ENCODE peak calls at places on chromosome 1, in nine cellular contexts. One of them, this sample, is unnamed. For H3K27me3, the result is how much of the 10 kb centered on the place peaks cover.

GRCh38 chr1:101301446-101301845 is 64.6 kb downstream of the S1PR1 start:
- DNase-seq in GM23338: no peak
- DNase-seq in aorta: no peak
- DNase-seq in psoas muscle: no peak
- DNase-seq in cardiac muscle cell: no peak
- DNase-seq in pancreas: no peak
- DNase-seq in IMR-90: no peak
- DNase-seq in hepatocyte: no peak
- DNase-seq in lower lobe of right lung: no peak
- DNase-seq in this sample: no peak

GRCh38 chr1:20383631-20384030 is 93.0 kb downstream of the VWA5B1 start:
- DNase-seq in GM23338: no peak
- DNase-seq in aorta: no peak
- DNase-seq in psoas muscle: no peak
- DNase-seq in cardiac muscle cell: no peak
- DNase-seq in pancreas: no peak
- DNase-seq in IMR-90: no peak
- DNase-seq in hepatocyte: no peak
- DNase-seq in lower lobe of right lung: no peak
- DNase-seq in this sample: no peak

GRCh38 chr1:53352576-53352975 is 24.7 kb upstream of the LRP8 start:
- DNase-seq in GM23338: no peak
- DNase-seq in aorta: no peak
- DNase-seq in psoas muscle: no peak
- DNase-seq in cardiac muscle cell: no peak
- DNase-seq in pancreas: no peak
- DNase-seq in IMR-90: no peak
- DNase-seq in hepatocyte: no peak
- DNase-seq in lower lobe of right lung: no peak
- DNase-seq in this sample: no peak

GRCh38 chr1:4527819-4528218 is 126.6 kb upstream of the AJAP1 start:
- DNase-seq in GM23338: no peak
- DNase-seq in aorta: no peak
- DNase-seq in psoas muscle: no peak
- DNase-seq in cardiac muscle cell: no peak
- DNase-seq in pancreas: no peak
- DNase-seq in IMR-90: no peak
- DNase-seq in hepatocyte: no peak
- DNase-seq in lower lobe of right lung: no peak
- DNase-seq in this sample: no peak

GRCh38 chr1:56506314-56506743 is 73.0 kb downstream of the PLPP3 start:
- DNase-seq in GM23338: no peak
- DNase-seq in aorta: peak
- DNase-seq in psoas muscle: peak
- DNase-seq in cardiac muscle cell: no peak
- DNase-seq in pancreas: no peak
- DNase-seq in IMR-90: no peak
- DNase-seq in hepatocyte: no peak
- DNase-seq in lower lobe of right lung: no peak
- DNase-seq in this sample: peak

GRCh38 chr1:20399196-20399595 is 86.8 kb downstream of the CAMK2N1 start:
- DNase-seq in GM23338: no peak
- DNase-seq in aorta: no peak
- DNase-seq in psoas muscle: no peak
- DNase-seq in cardiac muscle cell: no peak
- DNase-seq in pancreas: no peak
- DNase-seq in IMR-90: no peak
- DNase-seq in hepatocyte: no peak
- DNase-seq in lower lobe of right lung: no peak
- DNase-seq in this sample: no peak

GRCh38 chr1:112840631-112841624 is 115.1 kb downstream of the SLC16A1 start:
- DNase-seq in GM23338: no peak
- DNase-seq in aorta: no peak
- DNase-seq in psoas muscle: no peak
- DNase-seq in cardiac muscle cell: peak
- DNase-seq in pancreas: no peak
- DNase-seq in IMR-90: no peak
- DNase-seq in hepatocyte: no peak
- DNase-seq in lower lobe of right lung: no peak
- DNase-seq in this sample: no peak

GRCh38 chr1:184163674-184164470 is 112.3 kb downstream of the TSEN15 start:
- DNase-seq in GM23338: no peak
- DNase-seq in aorta: no peak
- DNase-seq in psoas muscle: peak
- DNase-seq in cardiac muscle cell: peak
- DNase-seq in pancreas: no peak
- DNase-seq in IMR-90: peak
- DNase-seq in hepatocyte: no peak
- DNase-seq in lower lobe of right lung: no peak
- DNase-seq in this sample: no peak

GRCh38 chr1:56180806-56181205 is 398.6 kb downstream of the PLPP3 start:
- DNase-seq in GM23338: no peak
- DNase-seq in aorta: no peak
- DNase-seq in psoas muscle: no peak
- DNase-seq in cardiac muscle cell: peak
- DNase-seq in pancreas: no peak
- DNase-seq in IMR-90: peak
- DNase-seq in hepatocyte: no peak
- DNase-seq in lower lobe of right lung: no peak
- DNase-seq in this sample: no peak

GRCh38 chr1:6962956-6963915 is 178.0 kb downstream of the CAMTA1 start:
- DNase-seq in GM23338: peak
- DNase-seq in aorta: peak
- DNase-seq in psoas muscle: peak
- DNase-seq in cardiac muscle cell: no peak
- DNase-seq in pancreas: peak
- DNase-seq in IMR-90: no peak
- DNase-seq in hepatocyte: peak
- DNase-seq in lower lobe of right lung: peak
- DNase-seq in this sample: no peak
- H3K27me3 ChIP-seq in GM23338: under half
- H3K27me3 ChIP-seq in aorta: under half
- H3K27me3 ChIP-seq in psoas muscle: under half
- H3K27me3 ChIP-seq in cardiac muscle cell: under half
- H3K27me3 ChIP-seq in pancreas: under half
- H3K27me3 ChIP-seq in IMR-90: under half
- H3K27me3 ChIP-seq in hepatocyte: under half
- H3K27me3 ChIP-seq in lower lobe of right lung: under half
- H3K27me3 ChIP-seq in this sample: under half

DNA sequence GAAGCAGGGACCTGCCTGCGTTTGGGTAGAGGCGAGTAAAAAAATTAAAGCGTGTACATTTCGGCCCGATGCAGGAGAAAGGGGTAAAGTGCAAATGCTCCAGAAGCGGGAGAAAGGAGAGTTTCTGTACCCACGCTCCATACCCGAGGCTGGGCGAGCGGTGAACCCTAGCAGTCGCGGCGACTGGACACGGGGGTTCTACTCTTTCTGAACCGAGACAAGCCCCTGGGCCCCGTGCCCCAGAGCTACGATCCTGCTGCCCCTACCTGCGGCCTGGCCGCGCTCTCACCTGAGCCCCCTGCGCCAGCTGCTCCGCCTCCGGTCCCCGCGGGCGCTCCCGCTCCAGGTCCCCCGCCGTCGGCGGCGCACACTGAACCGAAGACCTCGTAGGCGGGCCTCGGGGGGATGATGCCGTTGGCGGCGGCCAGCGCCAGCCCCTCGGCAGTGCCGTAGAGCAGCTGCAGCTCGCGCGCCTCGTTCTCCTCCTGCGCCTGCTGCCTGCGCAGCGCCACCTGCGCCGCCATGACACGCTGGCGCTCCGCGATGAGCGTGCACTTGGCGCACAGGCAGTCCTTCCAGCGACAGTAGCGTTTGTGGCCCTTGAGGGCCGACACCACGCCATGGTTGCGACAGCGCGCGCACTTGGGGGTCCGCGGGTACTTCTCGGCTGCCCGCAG is 2.4 kb downstream of the DMRTA2 start:
- DNase-seq in GM23338: peak
- DNase-seq in aorta: no peak
- DNase-seq in psoas muscle: no peak
- DNase-seq in cardiac muscle cell: no peak
- DNase-seq in pancreas: no peak
- DNase-seq in IMR-90: no peak
- DNase-seq in hepatocyte: no peak
- DNase-seq in lower lobe of right lung: no peak
- DNase-seq in this sample: no peak
- H3K27me3 ChIP-seq in GM23338: half or more
- H3K27me3 ChIP-seq in aorta: under half
- H3K27me3 ChIP-seq in psoas muscle: half or more
- H3K27me3 ChIP-seq in cardiac muscle cell: half or more
- H3K27me3 ChIP-seq in pancreas: half or more
- H3K27me3 ChIP-seq in IMR-90: half or more
- H3K27me3 ChIP-seq in hepatocyte: half or more
- H3K27me3 ChIP-seq in lower lobe of right lung: half or more
- H3K27me3 ChIP-seq in this sample: half or more

GRCh38 chr1:925532-926421 is 2.1 kb downstream of the SAMD11 start:
- DNase-seq in GM23338: no peak
- DNase-seq in aorta: peak
- DNase-seq in psoas muscle: peak
- DNase-seq in cardiac muscle cell: peak
- DNase-seq in pancreas: no peak
- DNase-seq in IMR-90: peak
- DNase-seq in hepatocyte: peak
- DNase-seq in lower lobe of right lung: no peak
- DNase-seq in this sample: peak
- H3K27me3 ChIP-seq in GM23338: half or more
- H3K27me3 ChIP-seq in aorta: under half
- H3K27me3 ChIP-seq in psoas muscle: under half
- H3K27me3 ChIP-seq in cardiac muscle cell: under half
- H3K27me3 ChIP-seq in pancreas: under half
- H3K27me3 ChIP-seq in IMR-90: under half
- H3K27me3 ChIP-seq in hepatocyte: under half
- H3K27me3 ChIP-seq in lower lobe of right lung: half or more
- H3K27me3 ChIP-seq in this sample: under half

DNA sequence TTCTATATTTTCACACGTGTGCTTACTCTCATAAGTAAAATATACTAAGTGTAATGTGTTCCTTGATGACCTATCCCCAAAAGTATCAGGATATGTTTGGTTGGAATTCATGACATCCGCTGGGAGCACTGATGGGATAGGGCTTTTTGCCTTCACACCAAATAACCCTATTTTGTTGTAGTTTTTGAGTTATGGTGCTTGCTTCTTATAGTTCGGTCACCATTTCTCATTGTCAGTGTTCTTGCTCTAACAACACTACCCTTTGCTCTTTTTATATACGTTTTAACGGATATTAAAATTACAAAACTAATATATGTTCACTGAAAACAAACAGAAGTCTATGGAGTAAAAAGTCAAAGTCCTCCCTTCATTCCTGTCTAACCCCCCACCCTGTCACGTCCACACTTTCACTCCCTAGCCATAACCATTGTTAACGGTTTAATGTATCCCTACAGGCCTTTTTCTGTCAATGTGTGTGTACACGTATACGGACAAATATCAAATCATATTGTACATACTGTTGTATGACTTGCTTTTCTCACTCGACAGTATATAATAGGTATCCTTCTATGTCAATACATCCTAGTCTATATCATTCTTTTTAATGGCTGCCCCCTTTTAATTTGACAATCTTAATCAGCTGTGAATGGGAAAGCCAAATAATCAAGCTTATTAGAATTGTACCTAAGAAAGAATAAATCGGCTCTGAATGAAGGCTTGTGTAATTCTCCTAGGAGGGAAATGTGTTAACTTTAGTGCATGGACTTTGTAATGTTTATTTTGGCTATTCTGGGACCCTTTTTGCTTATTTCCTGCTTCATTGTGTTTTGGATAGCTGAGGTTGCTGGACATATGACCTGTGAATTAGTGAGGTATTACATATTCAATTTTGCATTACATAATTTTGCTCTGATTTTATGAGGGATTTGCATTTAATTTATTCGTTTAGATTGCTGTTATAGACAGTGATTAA is 3.5 kb upstream of the RNF220 start:
- DNase-seq in GM23338: no peak
- DNase-seq in aorta: no peak
- DNase-seq in psoas muscle: no peak
- DNase-seq in cardiac muscle cell: no peak
- DNase-seq in pancreas: no peak
- DNase-seq in IMR-90: no peak
- DNase-seq in hepatocyte: no peak
- DNase-seq in lower lobe of right lung: no peak
- DNase-seq in this sample: no peak
- H3K27me3 ChIP-seq in GM23338: under half
- H3K27me3 ChIP-seq in aorta: under half
- H3K27me3 ChIP-seq in psoas muscle: under half
- H3K27me3 ChIP-seq in cardiac muscle cell: half or more
- H3K27me3 ChIP-seq in pancreas: under half
- H3K27me3 ChIP-seq in IMR-90: half or more
- H3K27me3 ChIP-seq in hepatocyte: half or more
- H3K27me3 ChIP-seq in lower lobe of right lung: half or more
- H3K27me3 ChIP-seq in this sample: half or more

GRCh38 chr1:222457084-222457483 is 90.8 kb downstream of the HHIPL2 start:
- DNase-seq in GM23338: no peak
- DNase-seq in aorta: no peak
- DNase-seq in psoas muscle: no peak
- DNase-seq in cardiac muscle cell: no peak
- DNase-seq in pancreas: no peak
- DNase-seq in IMR-90: no peak
- DNase-seq in hepatocyte: no peak
- DNase-seq in lower lobe of right lung: no peak
- DNase-seq in this sample: no peak
- H3K27me3 ChIP-seq in GM23338: under half
- H3K27me3 ChIP-seq in aorta: under half
- H3K27me3 ChIP-seq in psoas muscle: under half
- H3K27me3 ChIP-seq in cardiac muscle cell: under half
- H3K27me3 ChIP-seq in pancreas: under half
- H3K27me3 ChIP-seq in IMR-90: under half
- H3K27me3 ChIP-seq in hepatocyte: under half
- H3K27me3 ChIP-seq in lower lobe of right lung: under half
- H3K27me3 ChIP-seq in this sample: under half